ENCODE peak calls at places on chromosomes 5 and 9, in four cellular contexts. One of them, this sample, is unnamed.

GRCh38 chr9:21634951-21635350 is 152.8 kb upstream of the IFNE start:
- DNase-seq in H1: no peak
- DNase-seq in HepG2: no peak
- DNase-seq in HCT116: no peak
- DNase-seq in this sample: no peak

GRCh38 chr9:84988621-84989020 is 319.1 kb downstream of the NTRK2 start:
- DNase-seq in H1: no peak
- DNase-seq in HepG2: no peak
- DNase-seq in HCT116: no peak
- DNase-seq in this sample: no peak

GRCh38 chr5:139691275-139691629 is 43.1 kb downstream of the CXXC5 start:
- DNase-seq in HCT116: no peak
- DNase-seq in H1: no peak
- DNase-seq in HepG2: no peak
- DNase-seq in this sample: no peak

GRCh38 chr9:101578378-101578777 is 16.4 kb downstream of the PPP3R2 start:
- DNase-seq in H1: no peak
- DNase-seq in HepG2: no peak
- DNase-seq in HCT116: no peak
- DNase-seq in this sample: no peak

GRCh38 chr9:121573717-121574485 is 74.3 kb upstream of the GGTA1 start:
- DNase-seq in H1: no peak
- DNase-seq in HCT116: no peak
- DNase-seq in HepG2: no peak
- DNase-seq in this sample: no peak

GRCh38 chr5:5344606-5345005 is 77.9 kb upstream of the ICE1 start:
- DNase-seq in HCT116: no peak
- DNase-seq in HepG2: no peak
- DNase-seq in H1: no peak
- DNase-seq in this sample: no peak

GRCh38 chr5:87383216-87383615 is 29.5 kb downstream of the CCNH start:
- DNase-seq in H1: no peak
- DNase-seq in HCT116: no peak
- DNase-seq in HepG2: no peak
- DNase-seq in this sample: no peak

GRCh38 chr9:122221223-122221811 is 7.4 kb downstream of the LHX6 start:
- DNase-seq in H1: peak
- DNase-seq in HCT116: no peak
- DNase-seq in HepG2: peak
- DNase-seq in this sample: no peak

GRCh38 chr5:74389531-74390305 is 250.8 kb downstream of the ENC1 start:
- DNase-seq in HCT116: no peak
- DNase-seq in HepG2: no peak
- DNase-seq in H1: no peak
- DNase-seq in this sample: no peak

GRCh38 chr9:4849364-4849763 is 56.6 kb downstream of the RCL1 start:
- DNase-seq in HepG2: peak
- DNase-seq in HCT116: no peak
- DNase-seq in H1: no peak
- DNase-seq in this sample: no peak

GRCh38 chr5:180607861-180608571 is 16.7 kb upstream of the SCGB3A1 start:
- DNase-seq in H1: no peak
- DNase-seq in HCT116: no peak
- DNase-seq in HepG2: peak
- DNase-seq in this sample: no peak

GRCh38 chr5:91383956-91384300 is 811 bp upstream of the ARRDC3 start:
- DNase-seq in HCT116: no peak
- DNase-seq in H1: no peak
- DNase-seq in HepG2: peak
- DNase-seq in this sample: no peak

GRCh38 chr5:172102913-172103629 is 85.0 kb downstream of the STK10 start:
- DNase-seq in H1: no peak
- DNase-seq in HepG2: no peak
- DNase-seq in HCT116: peak
- DNase-seq in this sample: no peak

GRCh38 chr9:115262952-115263351 is 145.0 kb upstream of the TNC start:
- DNase-seq in H1: no peak
- DNase-seq in HepG2: no peak
- DNase-seq in HCT116: no peak
- DNase-seq in this sample: no peak

GRCh38 chr9:38380872-38381534 is 11.5 kb upstream of the ALDH1B1 start:
- DNase-seq in H1: peak
- DNase-seq in HCT116: no peak
- DNase-seq in HepG2: peak
- DNase-seq in this sample: no peak

GRCh38 chr5:15719784-15720183 is 219.8 kb downstream of the FBXL7 start:
- DNase-seq in H1: no peak
- DNase-seq in HCT116: no peak
- DNase-seq in HepG2: no peak
- DNase-seq in this sample: no peak

GRCh38 chr9:115057559-115057958 is 60.4 kb downstream of the TNC start:
- DNase-seq in HepG2: no peak
- DNase-seq in H1: no peak
- DNase-seq in HCT116: no peak
- DNase-seq in this sample: no peak

GRCh38 chr5:37248387-37248969 is 698 bp downstream of the CPLANE1 start:
- DNase-seq in HCT116: no peak
- DNase-seq in HepG2: no peak
- DNase-seq in H1: no peak
- DNase-seq in this sample: no peak

GRCh38 chr5:61301820-61302563 is 30.1 kb upstream of the ZSWIM6 start:
- DNase-seq in HCT116: peak
- DNase-seq in HepG2: peak
- DNase-seq in H1: no peak
- DNase-seq in this sample: no peak

GRCh38 chr9:130426467-130426773 is 18.3 kb upstream of the ASS1 start:
- DNase-seq in HepG2: no peak
- DNase-seq in HCT116: no peak
- DNase-seq in H1: no peak
- DNase-seq in this sample: no peak

GRCh38 chr9:91740713-91741112 is 209.3 kb downstream of the ROR2 start:
- DNase-seq in H1: no peak
- DNase-seq in HepG2: no peak
- DNase-seq in HCT116: no peak
- DNase-seq in this sample: no peak

GRCh38 chr9:129009584-129010141 is 18.5 kb downstream of the SH3GLB2 start:
- DNase-seq in HepG2: no peak
- DNase-seq in H1: no peak
- DNase-seq in HCT116: no peak
- DNase-seq in this sample: no peak

GRCh38 chr5:164562271-164562856 is 1056.9 kb downstream of the MAT2B start:
- DNase-seq in HCT116: no peak
- DNase-seq in HepG2: no peak
- DNase-seq in H1: no peak
- DNase-seq in this sample: no peak

GRCh38 chr5:168433982-168434381 is 52.3 kb upstream of the RARS1 start:
- DNase-seq in H1: no peak
- DNase-seq in HCT116: no peak
- DNase-seq in HepG2: no peak
- DNase-seq in this sample: no peak

GRCh38 chr5:140311011-140311467 is 8.1 kb upstream of the PFDN1 start:
- DNase-seq in HCT116: no peak
- DNase-seq in HepG2: peak
- DNase-seq in H1: no peak
- DNase-seq in this sample: no peak

GRCh38 chr9:91495450-91495849 is 71.8 kb upstream of the NFIL3 start:
- DNase-seq in HCT116: no peak
- DNase-seq in H1: no peak
- DNase-seq in HepG2: no peak
- DNase-seq in this sample: no peak

GRCh38 chr5:116361979-116362577 is 212.5 kb downstream of the SEMA6A start:
- DNase-seq in HCT116: no peak
- DNase-seq in HepG2: no peak
- DNase-seq in H1: no peak
- DNase-seq in this sample: no peak
- H3K9ac ChIP-seq in HCT116: no peak
- H3K9ac ChIP-seq in HepG2: no peak
- H3K9ac ChIP-seq in H1: no peak
- H3K9ac ChIP-seq in this sample: no peak

DNA sequence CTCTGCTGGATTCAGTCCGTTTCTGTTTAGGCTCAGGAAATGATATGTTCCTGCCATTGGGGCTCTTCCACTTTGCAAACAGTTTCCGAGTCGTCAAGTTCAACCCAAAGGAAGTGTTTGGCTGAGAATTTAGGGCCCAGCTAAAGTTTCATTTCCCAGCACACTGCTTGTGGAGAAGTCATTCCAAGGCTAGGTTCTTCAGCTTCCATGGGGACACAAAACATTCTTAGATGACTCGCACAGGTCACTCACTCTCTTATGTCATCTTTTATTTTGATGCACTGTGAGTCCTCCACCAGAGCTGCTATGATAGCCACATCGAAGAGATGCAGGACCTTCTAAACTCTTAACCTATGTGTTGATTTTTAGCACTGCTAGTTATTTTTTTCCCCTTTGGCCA is 84.1 kb downstream of the ZNF462 start:
- DNase-seq in HCT116: no peak
- DNase-seq in H1: no peak
- DNase-seq in HepG2: no peak
- DNase-seq in this sample: no peak
- H3K27ac ChIP-seq in HCT116: no peak
- H3K27ac ChIP-seq in H1: no peak
- H3K27ac ChIP-seq in HepG2: no peak
- H3K27ac ChIP-seq in this sample: no peak

DNA sequence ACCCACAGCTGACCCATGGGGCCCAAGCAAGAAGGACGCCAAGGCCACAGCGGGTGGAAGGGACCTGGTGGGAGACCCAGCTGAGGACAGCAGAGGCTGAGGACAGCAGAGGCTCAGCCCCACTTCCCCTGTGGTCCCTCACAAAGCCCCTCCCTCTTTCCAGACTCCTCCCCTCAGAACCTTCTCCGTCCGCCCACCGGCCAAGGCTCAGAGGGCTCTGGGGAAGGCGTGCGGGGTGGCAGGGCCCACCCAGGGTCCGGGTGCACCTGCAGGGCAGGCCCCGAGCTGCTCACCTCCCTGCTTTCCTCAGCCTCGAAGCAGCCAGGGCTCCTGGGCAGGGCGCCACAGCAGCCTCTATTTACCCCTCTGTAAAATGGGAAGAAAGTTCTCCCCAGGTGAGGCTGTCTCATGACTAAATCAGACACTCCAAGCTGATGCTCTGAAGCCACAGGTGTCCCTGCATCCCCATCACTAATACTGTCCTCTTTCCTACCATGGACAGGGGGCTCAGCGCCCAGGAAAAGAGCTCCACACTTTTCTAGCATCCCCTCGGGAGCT is 137.9 kb upstream of the PPP1R26 start:
- DNase-seq in HCT116: no peak
- DNase-seq in HepG2: no peak
- DNase-seq in H1: no peak
- DNase-seq in this sample: no peak
- TF ChIP-seq POLR2AphosphoS5 in HCT116: no peak
- TF ChIP-seq POLR2AphosphoS5 in HepG2: no peak
- TF ChIP-seq POLR2AphosphoS5 in H1: no peak
- TF ChIP-seq POLR2AphosphoS5 in this sample: no peak

GRCh38 chr9:136485049-136485647 is 2.3 kb upstream of the SEC16A start:
- DNase-seq in HCT116: no peak
- DNase-seq in HepG2: peak
- DNase-seq in H1: peak
- DNase-seq in this sample: peak
- H3K9ac ChIP-seq in HCT116: peak
- H3K9ac ChIP-seq in HepG2: peak
- H3K9ac ChIP-seq in H1: no peak
- H3K9ac ChIP-seq in this sample: no peak

GRCh38 chr5:134115806-134116175 is 1.3 kb downstream of the TCF7 start:
- DNase-seq in HepG2: no peak
- DNase-seq in H1: no peak
- DNase-seq in HCT116: no peak
- DNase-seq in this sample: no peak

GRCh38 chr5:134112726-134113571 is 1.5 kb upstream of the TCF7 start:
- DNase-seq in H1: no peak
- DNase-seq in HCT116: no peak
- DNase-seq in HepG2: no peak
- DNase-seq in this sample: no peak

GRCh38 chr5:134114886-134115805 is 665 bp downstream of the TCF7 start:
- DNase-seq in HCT116: no peak
- DNase-seq in H1: peak
- DNase-seq in HepG2: peak
- DNase-seq in this sample: no peak

GRCh38 chr5:134113572-134113907 is 941 bp upstream of the TCF7 start:
- DNase-seq in H1: no peak
- DNase-seq in HCT116: no peak
- DNase-seq in HepG2: no peak
- DNase-seq in this sample: no peak

GRCh38 chr5:134113908-134114875 is at the start of gene TCF7:
- DNase-seq in HepG2: peak
- DNase-seq in HCT116: peak
- DNase-seq in H1: peak
- DNase-seq in this sample: peak
- H3K27ac ChIP-seq in HepG2: no peak
- H3K27ac ChIP-seq in HCT116: peak
- H3K27ac ChIP-seq in H1: no peak
- H3K27ac ChIP-seq in this sample: no peak

This sample was measured in SK-N-MC.